ENCODE peak calls at places on chromosomes 4 and X, in ten cellular contexts. M is iris pigment epithelial cell, C is GM10248, X is M059J, Y is hippocampal formation, H is pons, L is posterior vena cava, S is cardiac fibroblast, W is NCI-H187, K is IMR-90. P is an unnamed sample.

GRCh38 chrX:52933976-52934703 is 24.2 kb downstream of the FAM156A start:
- DNase-seq in M (no peak), C (no peak), X (no peak), Y (peak), H (peak), L (no peak), S (no peak), W (no peak), K (no peak), P (no peak)

GRCh38 chr4:118799235-118799932 is 36.5 kb downstream of the SEC24D start:
- DNase-seq in M (no peak), C (no peak), X (no peak), Y (no peak), H (no peak), L (no peak), S (peak), W (no peak), K (no peak), P (no peak)

GRCh38 chr4:87007345-87008181 is 72.8 kb downstream of the AFF1 start:
- DNase-seq in M (peak), C (no peak), X (peak), Y (peak), H (peak), L (peak), S (peak), W (peak), K (peak), P (peak)

GRCh38 chr4:119286377-119287002 is 35.4 kb downstream of the FABP2 start:
- DNase-seq in M (peak), C (no peak), X (peak), Y (no peak), H (peak), L (no peak), S (peak), W (no peak), K (peak), P (peak)

GRCh38 chr4:16222957-16223527 is 3.2 kb downstream of the TAPT1 start:
- DNase-seq in M (peak), C (no peak), X (no peak), Y (no peak), H (no peak), L (no peak), S (no peak), W (no peak), K (peak), P (no peak)

GRCh38 chr4:185167205-185167604 is 24.1 kb downstream of the SLC25A4 start:
- DNase-seq in M (peak), C (no peak), X (peak), Y (no peak), H (no peak), L (no peak), S (peak), W (no peak), K (no peak), P (no peak)

GRCh38 chr4:188198980-188199792 is 59.9 kb downstream of the TRIML1 start:
- DNase-seq in M (peak), C (no peak), X (no peak), Y (no peak), H (no peak), L (no peak), S (peak), W (no peak), K (no peak), P (peak)

GRCh38 chrX:16114640-16115039 is 8.7 kb upstream of the GRPR start:
- DNase-seq in M (peak), C (no peak), X (peak), Y (no peak), H (no peak), L (no peak), S (peak), W (no peak), K (peak), P (no peak)

GRCh38 chr4:79237836-79238235 is 88.0 kb downstream of the NAA11 start:
- DNase-seq in M (no peak), C (no peak), X (no peak), Y (peak), H (peak), L (no peak), S (peak), W (no peak), K (no peak), P (no peak)

GRCh38 chr4:106238819-106239420 is 77.1 kb downstream of the TBCK start:
- DNase-seq in M (peak), C (no peak), X (peak), Y (no peak), H (peak), L (no peak), S (peak), W (no peak), K (peak), P (peak)

GRCh38 chrX:136574548-136574947 is 42.5 kb downstream of the VGLL1 start:
- DNase-seq in M (no peak), C (no peak), X (no peak), Y (no peak), H (no peak), L (no peak), S (peak), W (no peak), K (no peak), P (no peak)

GRCh38 chrX:12307961-12308360 is 169.7 kb downstream of the FRMPD4 start:
- DNase-seq in M (no peak), C (no peak), X (no peak), Y (no peak), H (no peak), L (no peak), S (no peak), W (no peak), K (no peak), P (no peak)

GRCh38 chr4:2241003-2241402 is 918 bp downstream of the HAUS3 start:
- DNase-seq in M (no peak), C (no peak), X (no peak), Y (no peak), H (no peak), L (no peak), S (no peak), W (no peak), K (no peak), P (no peak)

GRCh38 chrX:108468486-108468885 is 28.8 kb downstream of the COL4A5 start:
- DNase-seq in M (peak), C (no peak), X (peak), Y (no peak), H (no peak), L (no peak), S (peak), W (no peak), K (peak), P (no peak)

GRCh38 chr4:173252024-173252935 is 81.9 kb downstream of the HMGB2 start:
- DNase-seq in M (peak), C (peak), X (peak), Y (peak), H (peak), L (no peak), S (peak), W (peak), K (peak), P (peak)

GRCh38 chr4:6390357-6390756 is 82.1 kb downstream of the PPP2R2C start:
- DNase-seq in M (no peak), C (no peak), X (no peak), Y (no peak), H (peak), L (no peak), S (no peak), W (no peak), K (no peak), P (no peak)

GRCh38 chr4:25654971-25655963 is at the start of gene SLC34A2:
- DNase-seq in M (no peak), C (no peak), X (no peak), Y (no peak), H (no peak), L (peak), S (no peak), W (peak), K (no peak), P (peak)

GRCh38 chr4:32697281-32697814 is 1977.2 kb downstream of the PCDH7 start:
- DNase-seq in M (no peak), C (no peak), X (no peak), Y (no peak), H (no peak), L (no peak), S (no peak), W (no peak), K (no peak), P (no peak)

GRCh38 chr4:105350859-105351494 is 122.9 kb downstream of the PPA2 start:
- DNase-seq in M (peak), C (peak), X (peak), Y (no peak), H (no peak), L (no peak), S (peak), W (no peak), K (peak), P (no peak)

GRCh38 chrX:68669094-68669830 is 21.8 kb downstream of the STARD8 start:
- DNase-seq in M (peak), C (no peak), X (no peak), Y (no peak), H (no peak), L (no peak), S (peak), W (no peak), K (no peak), P (peak)

GRCh38 chrX:17805120-17805519 is 56.0 kb downstream of the RAI2 start:
- DNase-seq in M (no peak), C (no peak), X (no peak), Y (no peak), H (no peak), L (no peak), S (no peak), W (no peak), K (no peak), P (peak)

GRCh38 chr4:94472056-94472826 is 20.5 kb downstream of the PDLIM5 start:
- DNase-seq in M (peak), C (no peak), X (peak), Y (no peak), H (no peak), L (no peak), S (peak), W (no peak), K (peak), P (no peak)

GRCh38 chr4:122577808-122578781 is 42.8 kb downstream of the IL21 start:
- DNase-seq in M (peak), C (peak), X (peak), Y (no peak), H (peak), L (no peak), S (peak), W (no peak), K (peak), P (peak)

GRCh38 chrX:147342197-147342596 is 527.7 kb upstream of the CXorf51A start:
- DNase-seq in M (no peak), C (no peak), X (no peak), Y (no peak), H (no peak), L (no peak), S (no peak), W (no peak), K (no peak), P (no peak)

GRCh38 chrX:13076176-13076956 is 31.9 kb upstream of the FAM9C start:
- DNase-seq in M (peak), C (peak), X (peak), Y (no peak), H (no peak), L (no peak), S (no peak), W (no peak), K (peak), P (no peak)

GRCh38 chr4:140743194-140743931 is 12.8 kb downstream of the TBC1D9 start:
- DNase-seq in M (peak), C (peak), X (peak), Y (no peak), H (peak), L (no peak), S (no peak), W (no peak), K (peak), P (peak)

GRCh38 chr4:53962516-53963225 is 101.7 kb downstream of the CHIC2 start:
- DNase-seq in M (peak), C (no peak), X (peak), Y (no peak), H (no peak), L (no peak), S (peak), W (no peak), K (peak), P (peak)

GRCh38 chrX:132474522-132474921 is 14.3 kb downstream of the MBNL3 start:
- DNase-seq in M (peak), C (no peak), X (no peak), Y (no peak), H (no peak), L (no peak), S (peak), W (no peak), K (no peak), P (no peak)

GRCh38 chrX:30513284-30513683 is 64.3 kb downstream of the TASL start:
- DNase-seq in M (peak), C (no peak), X (peak), Y (no peak), H (peak), L (no peak), S (peak), W (no peak), K (no peak), P (no peak)

GRCh38 chr4:8540072-8540471 is 40.1 kb upstream of the GPR78 start:
- DNase-seq in M (no peak), C (no peak), X (no peak), Y (no peak), H (no peak), L (peak), S (no peak), W (no peak), K (no peak), P (no peak)

GRCh38 chr4:121648518-121648917 is 48.3 kb downstream of the ANXA5 start:
- DNase-seq in M (no peak), C (no peak), X (no peak), Y (no peak), H (no peak), L (no peak), S (peak), W (no peak), K (no peak), P (peak)